ENCODE peak calls at places on chromosomes 4 and X, in six cellular contexts. U is HepG2, X is HCT116, Y is GM12878, S is K562, C is H1. T is an unnamed sample.

GRCh38 chr4:13654158-13654797 is 26.8 kb upstream of the BOD1L1 start:
- DNase-seq in X (no peak), S (peak), C (peak), U (peak), Y (no peak), T (peak)

GRCh38 chr4:99352602-99353580 is at the start of gene ADH1C:
- DNase-seq in U (no peak), Y (no peak), X (no peak), C (no peak), S (no peak), T (no peak)

GRCh38 chr4:29128810-29129209 is 1591.4 kb upstream of the PCDH7 start:
- DNase-seq in Y (no peak), S (no peak), U (no peak), C (no peak), X (no peak), T (no peak)

GRCh38 chr4:144355809-144356757 is 215.6 kb upstream of the GYPA start:
- DNase-seq in U (peak), Y (peak), X (peak), S (peak), C (no peak), T (no peak)

GRCh38 chr4:105909699-105910340 is 14.5 kb downstream of the NPNT start:
- DNase-seq in C (no peak), Y (no peak), S (no peak), U (no peak), X (peak), T (no peak)

GRCh38 chr4:186622788-186623464 is 67.6 kb upstream of the MTNR1A start:
- DNase-seq in S (no peak), C (no peak), U (no peak), X (no peak), Y (no peak), T (no peak)

GRCh38 chr4:188428935-188429334 is 289.7 kb downstream of the TRIML1 start:
- DNase-seq in U (no peak), X (no peak), S (no peak), Y (no peak), C (no peak), T (peak)

GRCh38 chr4:147846318-147847135 is 114.6 kb downstream of the ARHGAP10 start:
- DNase-seq in C (no peak), X (no peak), U (no peak), S (no peak), Y (peak), T (no peak)

GRCh38 chr4:80307183-80307735 is 28.3 kb upstream of the CFAP299 start:
- DNase-seq in S (no peak), C (no peak), U (no peak), X (no peak), Y (no peak), T (no peak)

GRCh38 chrX:134688181-134688580 is 29.9 kb upstream of the PLAC1 start:
- DNase-seq in S (no peak), C (no peak), U (no peak), Y (no peak), X (no peak), T (no peak)

GRCh38 chr4:123588631-123589223 is 192.1 kb downstream of the SPRY1 start:
- DNase-seq in Y (peak), S (no peak), U (peak), X (no peak), C (no peak), T (no peak)

GRCh38 chr4:148868207-148868606 is 426.0 kb upstream of the NR3C2 start:
- DNase-seq in C (no peak), Y (no peak), U (no peak), S (no peak), X (no peak), T (no peak)

GRCh38 chrX:28120076-28120475 is 138.8 kb upstream of the DCAF8L1 start:
- DNase-seq in S (no peak), Y (no peak), X (peak), C (no peak), U (no peak), T (no peak)
- TF ChIP-seq JUND in S (no peak), Y (no peak), X (no peak), C (no peak), U (no peak), T (no peak)

GRCh38 chrX:87896057-87896456 is 378.5 kb downstream of the KLHL4 start:
- DNase-seq in Y (no peak), C (no peak), X (no peak), U (no peak), S (no peak), T (no peak)

GRCh38 chrX:87895421-87895820 is 377.8 kb downstream of the KLHL4 start:
- DNase-seq in X (no peak), S (no peak), C (no peak), Y (no peak), U (no peak), T (no peak)

DNA sequence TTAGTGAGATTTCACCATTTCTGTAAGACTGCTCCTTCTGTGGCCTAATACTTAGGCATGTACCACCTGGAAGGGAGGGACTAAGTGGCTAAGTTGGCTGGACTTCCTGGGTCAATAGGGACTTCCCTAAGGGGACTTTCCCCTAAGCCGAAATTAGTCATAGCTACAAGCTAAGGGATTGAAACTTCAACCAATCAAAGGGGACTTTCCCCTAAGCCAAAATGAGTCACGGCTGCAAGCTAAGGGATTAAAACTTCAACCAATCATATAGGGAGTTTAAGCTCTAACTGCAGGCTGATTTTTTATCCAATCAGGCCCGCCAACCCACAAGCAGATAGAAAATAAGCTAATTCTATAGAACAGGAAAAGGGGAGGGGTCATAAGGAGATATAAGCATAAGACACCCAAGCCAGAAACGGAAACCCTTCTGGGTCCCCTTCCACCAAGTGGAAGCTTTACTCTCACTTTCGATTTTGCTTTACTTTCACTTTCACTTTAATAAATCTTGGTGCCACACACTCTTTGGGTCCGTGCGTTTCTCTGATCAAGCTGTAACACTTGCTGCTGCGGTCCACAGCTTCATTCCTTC is 382.8 kb downstream of the KLHL4 start:
- DNase-seq in C (no peak), U (no peak), S (no peak), X (no peak), Y (peak), T (no peak)
- TF ChIP-seq JUND in C (no peak), U (no peak), S (no peak), X (no peak), Y (peak), T (no peak)

GRCh38 chr4:53778122-53778521 is 186.8 kb upstream of the LNX1 start:
- DNase-seq in X (no peak), U (no peak), Y (no peak), S (no peak), C (no peak), T (no peak)
- TF ChIP-seq JUND in X (no peak), U (no peak), Y (no peak), S (no peak), C (no peak), T (no peak)

GRCh38 chr4:7202391-7202790 is 10.1 kb downstream of the SORCS2 start:
- DNase-seq in C (no peak), S (no peak), X (no peak), U (no peak), Y (no peak), T (no peak)
- TF ChIP-seq JUND in C (no peak), S (no peak), X (no peak), U (no peak), Y (no peak), T (no peak)

DNA sequence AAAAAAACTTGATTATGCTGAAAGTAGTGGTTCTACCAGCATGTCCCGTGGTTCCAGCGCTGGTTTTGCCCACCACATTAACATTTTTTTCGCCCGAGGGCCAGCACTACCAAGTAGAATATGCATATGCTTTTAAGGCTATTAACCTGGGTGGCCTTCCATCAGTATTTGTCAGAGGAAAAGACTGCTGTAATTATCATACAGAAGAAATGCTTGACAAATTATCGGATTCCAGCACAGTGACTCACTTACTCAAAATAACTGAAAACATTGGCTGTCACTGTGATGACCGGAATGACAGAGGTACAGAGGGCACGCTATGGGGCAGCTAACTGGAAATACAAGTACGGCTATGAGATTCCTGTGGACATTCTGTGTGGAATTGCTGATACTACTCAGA is 34.6 kb downstream of the PRPS2 start:
- DNase-seq in U (no peak), Y (no peak), C (no peak), S (no peak), X (peak), T (no peak)
- TF ChIP-seq JUND in U (no peak), Y (no peak), C (no peak), S (no peak), X (peak), T (no peak)

DNA sequence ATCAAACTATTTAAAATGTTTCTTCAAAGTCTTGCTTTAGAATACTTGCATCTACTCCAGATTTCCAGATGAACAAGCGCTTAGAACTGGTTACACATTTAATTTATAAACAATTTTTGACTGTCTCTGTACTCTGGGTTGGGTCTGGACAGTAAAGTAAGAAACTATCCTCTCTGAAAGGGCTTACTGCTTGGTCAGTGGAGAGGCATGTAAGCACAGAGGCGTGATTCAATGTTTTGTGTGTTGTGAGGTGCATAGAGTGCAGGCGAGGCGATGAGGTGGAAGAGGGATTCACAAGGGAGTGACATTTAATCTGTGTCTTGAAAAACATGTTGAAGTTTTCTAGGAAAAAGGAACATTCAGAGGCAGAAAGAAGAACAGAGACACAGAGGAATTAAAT is 231.4 kb downstream of the VEGFC start:
- DNase-seq in U (no peak), C (no peak), S (no peak), Y (no peak), X (no peak), T (no peak)
- TF ChIP-seq JUND in U (no peak), C (no peak), S (no peak), Y (no peak), X (no peak), T (no peak)

GRCh38 chrX:133440081-133440796 is 24.9 kb upstream of the GPC4 start:
- DNase-seq in X (no peak), Y (no peak), U (no peak), S (no peak), C (no peak), T (no peak)
- TF ChIP-seq JUND in X (no peak), Y (no peak), U (no peak), S (no peak), C (no peak), T (no peak)

GRCh38 chr4:111512081-111512774 is 633.0 kb upstream of the FAM241A start:
- DNase-seq in U (no peak), S (no peak), X (peak), C (no peak), Y (no peak), T (no peak)
- TF ChIP-seq JUND in U (no peak), S (no peak), X (no peak), C (no peak), Y (no peak), T (no peak)

DNA sequence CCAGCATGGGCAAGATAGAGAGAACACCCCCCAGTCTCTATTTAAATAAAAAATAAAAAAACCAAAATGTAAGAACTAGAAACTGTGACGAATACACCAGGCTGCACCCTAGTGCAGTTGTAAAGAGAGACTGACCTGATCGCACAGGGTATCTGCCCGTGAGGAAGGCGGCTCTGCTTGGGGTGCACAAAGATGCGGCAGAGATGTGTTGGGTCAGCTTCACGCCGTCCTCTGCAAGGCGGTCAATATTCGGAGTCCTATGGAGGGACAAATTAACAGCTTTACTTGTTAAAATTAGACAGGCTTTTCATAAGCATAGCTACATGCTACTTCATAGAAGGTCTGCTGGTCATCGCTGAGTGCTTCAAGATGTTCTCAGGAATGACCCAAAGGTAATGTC is 26.1 kb upstream of the ARSD start:
- DNase-seq in X (no peak), Y (no peak), S (no peak), U (no peak), C (no peak), T (no peak)
- TF ChIP-seq JUND in X (no peak), Y (no peak), S (no peak), U (no peak), C (no peak), T (no peak)